ENCODE peak calls at places on chromosomes 1 and 21, in seven cellular contexts. One of them, this sample, is unnamed.

GRCh38 chr1:115430717-115431116 is 92.7 kb upstream of the NGF start:
- DNase-seq in ovary: no peak
- DNase-seq in suprapubic skin: no peak
- DNase-seq in H1: no peak
- DNase-seq in A549: peak; percentile 69
- DNase-seq in transverse colon: no peak
- DNase-seq in K562: no peak
- DNase-seq in this sample: no peak

GRCh38 chr1:9128161-9128519 is 762 bp downstream of the GPR157 start:
- DNase-seq in K562: no peak
- DNase-seq in ovary: peak; percentile 51
- DNase-seq in transverse colon: peak; percentile 59
- DNase-seq in A549: peak; percentile 21
- DNase-seq in H1: peak; percentile 58
- DNase-seq in suprapubic skin: no peak
- DNase-seq in this sample: peak; percentile 45

GRCh38 chr21:42463861-42464515 is 32.0 kb downstream of the RSPH1 start:
- DNase-seq in transverse colon: peak; percentile 65
- DNase-seq in K562: peak; percentile 76
- DNase-seq in H1: peak; percentile 84
- DNase-seq in A549: no peak
- DNase-seq in ovary: no peak
- DNase-seq in suprapubic skin: peak; percentile 67
- DNase-seq in this sample: peak; percentile 73

GRCh38 chr1:228964178-228964819 is 229.0 kb downstream of the RHOU start:
- DNase-seq in ovary: peak; percentile 65
- DNase-seq in transverse colon: peak; percentile 19
- DNase-seq in K562: no peak
- DNase-seq in suprapubic skin: peak; percentile 82
- DNase-seq in A549: no peak
- DNase-seq in H1: no peak
- DNase-seq in this sample: peak; percentile 37

GRCh38 chr1:206049919-206050600 is 2.9 kb upstream of the RHEX start:
- DNase-seq in K562: no peak
- DNase-seq in ovary: no peak
- DNase-seq in H1: no peak
- DNase-seq in suprapubic skin: no peak
- DNase-seq in A549: no peak
- DNase-seq in transverse colon: no peak
- DNase-seq in this sample: no peak

GRCh38 chr1:220761688-220762427 is 13.7 kb downstream of the MTARC2 start:
- DNase-seq in H1: no peak
- DNase-seq in transverse colon: peak; percentile 63
- DNase-seq in ovary: no peak
- DNase-seq in suprapubic skin: no peak
- DNase-seq in A549: no peak
- DNase-seq in K562: no peak
- DNase-seq in this sample: peak; percentile 83

GRCh38 chr1:8421721-8422120 is 103.8 kb downstream of the SLC45A1 start:
- DNase-seq in H1: no peak
- DNase-seq in A549: no peak
- DNase-seq in transverse colon: peak; percentile 22
- DNase-seq in K562: no peak
- DNase-seq in suprapubic skin: no peak
- DNase-seq in ovary: no peak
- DNase-seq in this sample: no peak

GRCh38 chr1:42137766-42138165 is 15.4 kb upstream of the GUCA2B start:
- DNase-seq in ovary: no peak
- DNase-seq in suprapubic skin: no peak
- DNase-seq in K562: no peak
- DNase-seq in transverse colon: no peak
- DNase-seq in A549: no peak
- DNase-seq in H1: peak; percentile 33
- DNase-seq in this sample: no peak

GRCh38 chr1:171983584-171983983 is 142.3 kb downstream of the DNM3 start:
- DNase-seq in H1: no peak
- DNase-seq in suprapubic skin: no peak
- DNase-seq in A549: no peak
- DNase-seq in K562: no peak
- DNase-seq in ovary: no peak
- DNase-seq in transverse colon: no peak
- DNase-seq in this sample: no peak

GRCh38 chr1:225026701-225027100 is 97.2 kb downstream of the DNAH14 start:
- DNase-seq in suprapubic skin: no peak
- DNase-seq in A549: no peak
- DNase-seq in H1: no peak
- DNase-seq in ovary: no peak
- DNase-seq in K562: no peak
- DNase-seq in transverse colon: no peak
- DNase-seq in this sample: no peak

GRCh38 chr1:156767879-156768608 is 709 bp downstream of the PRCC start:
- DNase-seq in H1: peak; percentile 82
- DNase-seq in suprapubic skin: no peak
- DNase-seq in ovary: peak; percentile 47
- DNase-seq in K562: peak; percentile 39
- DNase-seq in transverse colon: peak; percentile 26
- DNase-seq in A549: no peak
- DNase-seq in this sample: no peak

GRCh38 chr1:163771637-163772036 is 449.9 kb downstream of the NUF2 start:
- DNase-seq in H1: no peak
- DNase-seq in transverse colon: no peak
- DNase-seq in A549: no peak
- DNase-seq in suprapubic skin: no peak
- DNase-seq in ovary: no peak
- DNase-seq in K562: no peak
- DNase-seq in this sample: no peak
- TF ChIP-seq CTCF in H1: no peak
- TF ChIP-seq CTCF in transverse colon: no peak
- TF ChIP-seq CTCF in A549: no peak
- TF ChIP-seq CTCF in suprapubic skin: no peak
- TF ChIP-seq CTCF in ovary: no peak
- TF ChIP-seq CTCF in K562: no peak
- TF ChIP-seq CTCF in this sample: no peak

GRCh38 chr1:13760340-13760739 is 60.4 kb downstream of the PRDM2 start:
- DNase-seq in H1: no peak
- DNase-seq in suprapubic skin: no peak
- DNase-seq in ovary: no peak
- DNase-seq in A549: no peak
- DNase-seq in transverse colon: no peak
- DNase-seq in K562: no peak
- DNase-seq in this sample: no peak

GRCh38 chr1:13756557-13757315 is 56.7 kb downstream of the PRDM2 start:
- DNase-seq in suprapubic skin: no peak
- DNase-seq in K562: no peak
- DNase-seq in H1: no peak
- DNase-seq in A549: no peak
- DNase-seq in transverse colon: no peak
- DNase-seq in ovary: no peak
- DNase-seq in this sample: no peak

GRCh38 chr1:13760921-13761320 is 60.9 kb downstream of the PRDM2 start:
- DNase-seq in A549: no peak
- DNase-seq in ovary: no peak
- DNase-seq in suprapubic skin: no peak
- DNase-seq in H1: no peak
- DNase-seq in transverse colon: no peak
- DNase-seq in K562: no peak
- DNase-seq in this sample: no peak

GRCh38 chr1:13757693-13758092 is 57.7 kb downstream of the PRDM2 start:
- DNase-seq in ovary: no peak
- DNase-seq in suprapubic skin: no peak
- DNase-seq in K562: no peak
- DNase-seq in A549: no peak
- DNase-seq in H1: no peak
- DNase-seq in transverse colon: no peak
- DNase-seq in this sample: no peak

GRCh38 chr1:13759072-13759471 is 59.1 kb downstream of the PRDM2 start:
- DNase-seq in K562: no peak
- DNase-seq in ovary: no peak
- DNase-seq in suprapubic skin: no peak
- DNase-seq in H1: no peak
- DNase-seq in A549: no peak
- DNase-seq in transverse colon: no peak
- DNase-seq in this sample: no peak
- H3K27ac ChIP-seq in K562: no peak overlapping the region
- H3K27ac ChIP-seq in ovary: no peak overlapping the region
- H3K27ac ChIP-seq in suprapubic skin: peak overlapping the region; percentile 60
- H3K27ac ChIP-seq in H1: no peak overlapping the region
- H3K27ac ChIP-seq in A549: no peak overlapping the region
- H3K27ac ChIP-seq in transverse colon: no peak overlapping the region
- H3K27ac ChIP-seq in this sample: peak overlapping the region; percentile 52

GRCh38 chr1:12539705-12540579 is 78.1 kb downstream of the DHRS3 start:
- DNase-seq in suprapubic skin: peak; percentile 94
- DNase-seq in transverse colon: peak; percentile 69
- DNase-seq in A549: no peak
- DNase-seq in H1: peak; percentile 74
- DNase-seq in K562: peak; percentile 35
- DNase-seq in ovary: peak; percentile 88
- DNase-seq in this sample: peak; percentile 60
- TF ChIP-seq EP300 in suprapubic skin: peak; percentile 88
- TF ChIP-seq EP300 in transverse colon: peak; percentile 64
- TF ChIP-seq EP300 in A549: peak; percentile 83
- TF ChIP-seq EP300 in H1: no peak
- TF ChIP-seq EP300 in K562: no peak
- TF ChIP-seq EP300 in ovary: peak; percentile 67
- TF ChIP-seq EP300 in this sample: peak; percentile 77

GRCh38 chr1:155518484-155518883 is 44.1 kb downstream of the ASH1L start:
- DNase-seq in A549: no peak
- DNase-seq in K562: no peak
- DNase-seq in H1: no peak
- DNase-seq in transverse colon: no peak
- DNase-seq in ovary: no peak
- DNase-seq in suprapubic skin: no peak
- DNase-seq in this sample: no peak

GRCh38 chr1:155526356-155526755 is 36.2 kb downstream of the ASH1L start:
- DNase-seq in ovary: no peak
- DNase-seq in transverse colon: no peak
- DNase-seq in K562: no peak
- DNase-seq in A549: no peak
- DNase-seq in suprapubic skin: no peak
- DNase-seq in H1: no peak
- DNase-seq in this sample: no peak

GRCh38 chr1:155527672-155528071 is 34.9 kb downstream of the ASH1L start:
- DNase-seq in H1: no peak
- DNase-seq in transverse colon: no peak
- DNase-seq in ovary: no peak
- DNase-seq in A549: no peak
- DNase-seq in K562: no peak
- DNase-seq in suprapubic skin: no peak
- DNase-seq in this sample: no peak

GRCh38 chr1:155522069-155522468 is 40.5 kb downstream of the ASH1L start:
- DNase-seq in A549: no peak
- DNase-seq in suprapubic skin: no peak
- DNase-seq in K562: no peak
- DNase-seq in ovary: no peak
- DNase-seq in transverse colon: no peak
- DNase-seq in H1: no peak
- DNase-seq in this sample: no peak
- TF ChIP-seq CTCF in A549: no peak
- TF ChIP-seq CTCF in suprapubic skin: no peak
- TF ChIP-seq CTCF in K562: no peak
- TF ChIP-seq CTCF in ovary: no peak
- TF ChIP-seq CTCF in transverse colon: no peak
- TF ChIP-seq CTCF in H1: no peak
- TF ChIP-seq CTCF in this sample: no peak

This sample was measured in stomach.